ENCODE peak calls at places on chromosomes 2 and 18, in nine cellular contexts. Q, O, H, V, M, Y, R, C and K are unnamed samples.

GRCh38 chr2:174312581-174313234 is 22.0 kb upstream of the SP9 start:
- DNase-seq in H (no peak), O (no peak), M (no peak), R (no peak), Y (no peak), C (no peak), Q (peak; percentile 16), V (no peak), K (no peak)

GRCh38 chr2:142989276-142990204 is 112.1 kb downstream of the KYNU start:
- DNase-seq in V (peak; percentile 60), Q (peak; percentile 39), Y (peak; percentile 50), R (peak; percentile 7), H (peak; percentile 51), C (peak; percentile 48), O (peak; percentile 24), M (peak; percentile 56), K (no peak)

GRCh38 chr2:11752906-11753305 is 6.5 kb downstream of the LPIN1 start:
- DNase-seq in Y (no peak), V (no peak), R (no peak), O (no peak), Q (no peak), C (no peak), H (no peak), M (no peak), K (no peak)

GRCh38 chr2:69665152-69665551 is 21.6 kb upstream of the AAK1 start:
- DNase-seq in H (no peak), C (no peak), Y (no peak), O (no peak), Q (no peak), R (no peak), V (no peak), M (no peak), K (no peak)

GRCh38 chr2:193806088-193806774 is 1611.5 kb upstream of the TMEFF2 start:
- DNase-seq in R (peak; percentile 26), H (no peak), O (no peak), C (no peak), V (no peak), Q (no peak), M (no peak), Y (peak; percentile 1), K (no peak)

GRCh38 chr2:159640176-159640575 is 23.8 kb upstream of the BAZ2B start:
- DNase-seq in O (no peak), V (no peak), Y (peak; percentile 42), H (peak; percentile 35), M (no peak), Q (no peak), R (no peak), C (no peak), K (no peak)

GRCh38 chr2:69514406-69514805 is 77.2 kb upstream of the NFU1 start:
- DNase-seq in R (no peak), H (peak; percentile 83), O (no peak), V (peak; percentile 63), Q (peak; percentile 78), Y (peak; percentile 89), M (peak; percentile 45), C (no peak), K (no peak)

GRCh38 chr2:119371111-119371510 is 4.3 kb downstream of the DBI start:
- DNase-seq in M (no peak), Q (no peak), R (no peak), H (no peak), V (no peak), O (no peak), C (no peak), Y (no peak), K (no peak)

GRCh38 chr2:120991401-120991800 is 255.7 kb downstream of the GLI2 start:
- DNase-seq in Q (no peak), R (no peak), Y (peak; percentile 25), O (no peak), M (no peak), V (no peak), H (no peak), C (no peak), K (no peak)

GRCh38 chr18:76859474-76860339 is 37.4 kb downstream of the ZNF236 start:
- DNase-seq in Q (no peak), H (no peak), R (no peak), C (no peak), Y (no peak), M (no peak), O (no peak), V (no peak), K (no peak)

GRCh38 chr2:39697480-39697879 is 31.8 kb downstream of the TMEM178A start:
- DNase-seq in R (no peak), V (no peak), Y (peak; percentile 52), Q (no peak), C (no peak), H (peak; percentile 30), O (no peak), M (no peak), K (no peak)

GRCh38 chr2:48841126-48841525 is 85.6 kb upstream of the LHCGR start:
- DNase-seq in Q (no peak), H (no peak), M (no peak), C (no peak), R (no peak), O (no peak), Y (no peak), V (no peak), K (peak; percentile 30)

GRCh38 chr18:24031318-24031717 is 16.8 kb downstream of the TTC39C start:
- DNase-seq in Q (no peak), O (no peak), C (no peak), H (no peak), Y (no peak), M (no peak), V (no peak), R (no peak), K (no peak)

GRCh38 chr18:79496237-79496977 is 100.7 kb downstream of the NFATC1 start:
- DNase-seq in Y (no peak), M (no peak), H (no peak), R (no peak), O (no peak), Q (no peak), V (no peak), C (no peak), K (no peak)

GRCh38 chr2:44100351-44100750 is 68.3 kb upstream of the PPM1B start:
- DNase-seq in O (peak; percentile 16), Q (no peak), H (peak; percentile 98), M (peak; percentile 26), Y (peak; percentile 99), V (peak; percentile 96), C (peak; percentile 99), R (peak; percentile 86), K (no peak)

GRCh38 chr2:176172748-176173586 is 15.5 kb upstream of the HOXD1 start:
- DNase-seq in C (no peak), O (no peak), R (no peak), H (peak; percentile 49), V (no peak), M (no peak), Q (no peak), Y (peak; percentile 52), K (no peak)
- TF ChIP-seq EZH2 in C (no peak), O (no peak), R (no peak), H (no peak), V (no peak), M (peak; percentile 75), Q (peak; percentile 24), Y (no peak), K (no peak)

DNA sequence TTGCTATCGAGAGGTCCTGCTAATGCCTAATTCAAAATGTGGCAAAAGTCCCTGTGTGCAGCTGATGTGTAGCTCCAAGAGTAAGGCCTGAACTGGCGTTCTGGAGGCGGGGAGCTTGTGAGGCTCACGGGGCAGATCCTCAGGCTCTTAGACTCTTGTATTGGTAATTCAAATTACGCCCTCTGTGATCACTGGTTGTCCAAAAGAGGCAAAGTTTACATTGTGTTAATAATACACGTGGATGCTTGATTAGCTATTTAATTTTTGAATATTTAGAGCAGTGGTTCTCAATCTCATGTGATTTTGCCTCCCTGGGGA is 12.4 kb upstream of the CRYGA start:
- DNase-seq in Y (no peak), H (no peak), O (no peak), C (no peak), M (no peak), R (no peak), V (no peak), Q (no peak), K (no peak)
- H3K4me3 ChIP-seq in Y (no peak overlapping the region), H (no peak overlapping the region), O (no peak overlapping the region), C (no peak overlapping the region), M (no peak overlapping the region), R (no peak overlapping the region), V (no peak overlapping the region), Q (no peak overlapping the region), K (no peak overlapping the region)

GRCh38 chr2:70890469-70891065 is 45.1 kb upstream of the ATP6V1B1 start:
- DNase-seq in Q (no peak), C (no peak), V (no peak), H (no peak), R (no peak), M (no peak), O (no peak), Y (no peak), K (no peak)

GRCh38 chr2:70887550-70888229 is 48.0 kb upstream of the ATP6V1B1 start:
- DNase-seq in Y (no peak), R (no peak), O (no peak), C (no peak), H (no peak), Q (peak; percentile 93), M (peak; percentile 56), V (no peak), K (no peak)

GRCh38 chr2:70888389-70888924 is 47.2 kb upstream of the ATP6V1B1 start:
- DNase-seq in Q (peak; percentile 13), H (no peak), Y (no peak), O (no peak), V (no peak), R (no peak), C (no peak), M (no peak), K (no peak)

GRCh38 chr2:70889716-70890037 is 46.0 kb upstream of the ATP6V1B1 start:
- DNase-seq in M (no peak), Q (peak; percentile 1), R (no peak), V (no peak), O (no peak), H (no peak), Y (no peak), C (no peak), K (no peak)

DNA sequence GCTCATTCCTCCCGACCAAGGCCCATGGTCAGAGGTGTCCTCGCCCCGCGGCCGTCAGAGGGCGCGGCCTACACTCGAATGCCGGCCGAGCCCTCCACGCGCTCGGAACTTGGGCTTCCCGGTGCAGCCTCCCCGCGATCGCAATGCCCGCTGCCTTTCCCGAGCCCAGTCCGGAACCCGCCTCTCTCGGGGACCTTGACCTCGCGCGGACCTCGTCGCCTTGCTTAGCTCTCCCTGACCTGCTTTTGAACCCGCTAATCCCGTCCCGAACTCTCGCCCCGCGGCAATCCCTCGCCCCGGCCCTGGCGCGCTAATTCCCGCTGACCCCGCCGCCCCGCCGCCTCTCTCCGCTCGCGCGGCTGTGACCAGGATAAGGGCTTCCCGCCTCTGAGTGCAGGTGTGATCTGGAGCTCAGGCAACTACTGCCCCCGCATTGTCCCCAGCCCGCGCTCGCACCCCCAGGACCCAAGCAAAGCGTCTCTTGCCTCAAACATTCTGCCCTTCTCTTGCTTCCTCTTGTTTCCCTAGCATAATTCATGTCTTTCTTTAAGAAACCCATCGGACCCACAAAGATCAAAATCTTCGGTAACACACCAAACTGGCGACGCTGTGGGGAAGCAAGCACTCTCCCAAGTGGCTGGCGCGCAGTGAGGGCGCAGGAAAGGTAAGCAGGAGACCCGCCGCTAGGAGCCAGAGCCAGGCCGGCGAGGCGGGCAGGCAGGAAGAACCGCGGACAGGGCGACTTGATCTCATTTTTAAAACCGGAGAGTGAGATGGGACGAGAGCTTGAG is 46.6 kb upstream of the ATP6V1B1 start:
- DNase-seq in H (no peak), R (no peak), C (no peak), O (no peak), Y (no peak), M (no peak), V (no peak), Q (peak; percentile 80), K (no peak)
- TF ChIP-seq EZH2 in H (peak; percentile 98), R (peak; percentile 71), C (no peak), O (no peak), Y (peak; percentile 66), M (peak; percentile 99), V (no peak), Q (peak; percentile 100), K (peak; percentile 84)

GRCh38 chr2:99382163-99382562 is 45.0 kb downstream of the EIF5B start:
- DNase-seq in Y (no peak), R (no peak), C (no peak), V (no peak), Q (no peak), H (no peak), M (no peak), O (no peak), K (no peak)
- H3K4me3 ChIP-seq in Y (no peak overlapping the region), R (no peak overlapping the region), C (no peak overlapping the region), V (no peak overlapping the region), Q (no peak overlapping the region), H (no peak overlapping the region), M (no peak overlapping the region), O (no peak overlapping the region), K (no peak overlapping the region)